ENCODE peak calls at places on chromosomes 2 and 18, in seven cellular contexts. One of them, this sample, is unnamed.

GRCh38 chr2:241692448-241692847 is 5.8 kb upstream of the DTYMK start:
- DNase-seq in K562: no peak
- DNase-seq in HCT116: no peak
- DNase-seq in WTC11: no peak
- DNase-seq in H1: no peak
- DNase-seq in HepG2: no peak
- DNase-seq in A549: no peak
- DNase-seq in this sample: no peak

GRCh38 chr2:223632826-223633225 is 30.7 kb upstream of the SCG2 start:
- DNase-seq in K562: no peak
- DNase-seq in HCT116: no peak
- DNase-seq in WTC11: no peak
- DNase-seq in H1: no peak
- DNase-seq in HepG2: peak
- DNase-seq in A549: no peak
- DNase-seq in this sample: no peak

GRCh38 chr18:79488311-79489047 is 92.7 kb downstream of the NFATC1 start:
- DNase-seq in K562: no peak
- DNase-seq in HCT116: no peak
- DNase-seq in WTC11: no peak
- DNase-seq in H1: no peak
- DNase-seq in HepG2: no peak
- DNase-seq in A549: no peak
- DNase-seq in this sample: no peak

GRCh38 chr2:203935568-203935967 is 995 bp upstream of the ICOS start:
- DNase-seq in K562: no peak
- DNase-seq in HCT116: no peak
- DNase-seq in WTC11: no peak
- DNase-seq in H1: no peak
- DNase-seq in HepG2: no peak
- DNase-seq in A549: no peak
- DNase-seq in this sample: no peak

GRCh38 chr2:189524746-189525145 is 55.8 kb downstream of the SLC40A1 start:
- DNase-seq in K562: no peak
- DNase-seq in HCT116: no peak
- DNase-seq in WTC11: no peak
- DNase-seq in H1: no peak
- DNase-seq in HepG2: no peak
- DNase-seq in A549: no peak
- DNase-seq in this sample: no peak

GRCh38 chr2:241102239-241102803 is at the start of gene MTERF4:
- DNase-seq in K562: peak
- DNase-seq in HCT116: peak
- DNase-seq in WTC11: peak
- DNase-seq in H1: peak
- DNase-seq in HepG2: peak
- DNase-seq in A549: peak
- DNase-seq in this sample: peak

GRCh38 chr18:6878881-6879280 is 149.4 kb downstream of the ARHGAP28 start:
- DNase-seq in K562: no peak
- DNase-seq in HCT116: no peak
- DNase-seq in WTC11: no peak
- DNase-seq in H1: no peak
- DNase-seq in HepG2: no peak
- DNase-seq in A549: no peak
- DNase-seq in this sample: no peak

GRCh38 chr2:187081409-187081808 is 232.4 kb upstream of the ZSWIM2 start:
- DNase-seq in K562: no peak
- DNase-seq in HCT116: no peak
- DNase-seq in WTC11: no peak
- DNase-seq in H1: no peak
- DNase-seq in HepG2: no peak
- DNase-seq in A549: no peak
- DNase-seq in this sample: no peak

GRCh38 chr2:8684885-8685696 is 3.2 kb downstream of the ID2 start:
- DNase-seq in K562: peak
- DNase-seq in HCT116: peak
- DNase-seq in WTC11: peak
- DNase-seq in H1: peak
- DNase-seq in HepG2: peak
- DNase-seq in A549: peak
- DNase-seq in this sample: peak

GRCh38 chr2:127673304-127674069 is 1.8 kb downstream of the LIMS2 start:
- DNase-seq in K562: no peak
- DNase-seq in HCT116: no peak
- DNase-seq in WTC11: no peak
- DNase-seq in H1: peak
- DNase-seq in HepG2: no peak
- DNase-seq in A549: no peak
- DNase-seq in this sample: peak

GRCh38 chr18:13418013-13418710 is 199.6 kb downstream of the LDLRAD4 start:
- DNase-seq in K562: no peak
- DNase-seq in HCT116: no peak
- DNase-seq in WTC11: no peak
- DNase-seq in H1: no peak
- DNase-seq in HepG2: peak
- DNase-seq in A549: no peak
- DNase-seq in this sample: no peak

GRCh38 chr2:24482256-24482971 is 8.6 kb upstream of the NCOA1 start:
- DNase-seq in K562: peak
- DNase-seq in HCT116: no peak
- DNase-seq in WTC11: no peak
- DNase-seq in H1: no peak
- DNase-seq in HepG2: no peak
- DNase-seq in A549: no peak
- DNase-seq in this sample: no peak

GRCh38 chr2:25276569-25277465 is 64.9 kb downstream of the DNMT3A start:
- DNase-seq in K562: peak
- DNase-seq in HCT116: no peak
- DNase-seq in WTC11: peak
- DNase-seq in H1: peak
- DNase-seq in HepG2: no peak
- DNase-seq in A549: peak
- DNase-seq in this sample: no peak

GRCh38 chr2:212831671-212832199 is 293.1 kb upstream of the ERBB4 start:
- DNase-seq in K562: no peak
- DNase-seq in HCT116: no peak
- DNase-seq in WTC11: no peak
- DNase-seq in H1: no peak
- DNase-seq in HepG2: no peak
- DNase-seq in A549: no peak
- DNase-seq in this sample: no peak

GRCh38 chr2:127106457-127106997 is 427 bp downstream of the BIN1 start:
- DNase-seq in K562: no peak
- DNase-seq in HCT116: no peak
- DNase-seq in WTC11: peak
- DNase-seq in H1: peak
- DNase-seq in HepG2: no peak
- DNase-seq in A549: no peak
- DNase-seq in this sample: peak

GRCh38 chr18:394276-394996 is 106.1 kb downstream of the COLEC12 start:
- DNase-seq in K562: no peak
- DNase-seq in HCT116: no peak
- DNase-seq in WTC11: no peak
- DNase-seq in H1: no peak
- DNase-seq in HepG2: no peak
- DNase-seq in A549: no peak
- DNase-seq in this sample: no peak

GRCh38 chr18:395481-396250 is 104.8 kb downstream of the COLEC12 start:
- DNase-seq in K562: no peak
- DNase-seq in HCT116: no peak
- DNase-seq in WTC11: no peak
- DNase-seq in H1: no peak
- DNase-seq in HepG2: no peak
- DNase-seq in A549: no peak
- DNase-seq in this sample: no peak

GRCh38 chr18:394997-395383 is 105.5 kb downstream of the COLEC12 start:
- DNase-seq in K562: no peak
- DNase-seq in HCT116: no peak
- DNase-seq in WTC11: no peak
- DNase-seq in H1: no peak
- DNase-seq in HepG2: no peak
- DNase-seq in A549: no peak
- DNase-seq in this sample: no peak

GRCh38 chr18:396571-396970 is 103.9 kb downstream of the COLEC12 start:
- DNase-seq in K562: no peak
- DNase-seq in HCT116: no peak
- DNase-seq in WTC11: no peak
- DNase-seq in H1: no peak
- DNase-seq in HepG2: no peak
- DNase-seq in A549: no peak
- DNase-seq in this sample: no peak

DNA sequence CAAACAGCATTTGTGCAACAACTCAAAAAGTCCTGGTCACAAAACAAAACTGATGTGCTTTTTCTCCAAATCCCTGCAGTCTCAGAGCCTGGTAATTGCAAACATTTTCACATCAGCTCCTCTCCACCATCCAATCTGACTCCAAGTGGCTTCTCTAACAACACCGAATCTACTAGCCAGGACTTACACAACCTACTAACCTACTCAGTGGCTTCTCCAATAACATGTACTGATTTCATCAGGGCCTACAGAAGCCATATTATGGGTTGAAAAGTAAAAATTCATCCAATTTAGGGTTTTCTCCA is 104.3 kb downstream of the COLEC12 start:
- DNase-seq in K562: no peak
- DNase-seq in HCT116: no peak
- DNase-seq in WTC11: no peak
- DNase-seq in H1: no peak
- DNase-seq in HepG2: no peak
- DNase-seq in A549: no peak
- DNase-seq in this sample: no peak
- TF ChIP-seq MAX in K562: no peak
- TF ChIP-seq MAX in HCT116: no peak
- TF ChIP-seq MAX in WTC11: no peak
- TF ChIP-seq MAX in H1: no peak
- TF ChIP-seq MAX in HepG2: no peak
- TF ChIP-seq MAX in A549: no peak
- TF ChIP-seq MAX in this sample: no peak

GRCh38 chr2:11967946-11968465 is 221.6 kb downstream of the LPIN1 start:
- DNase-seq in K562: peak
- DNase-seq in HCT116: no peak
- DNase-seq in WTC11: no peak
- DNase-seq in H1: no peak
- DNase-seq in HepG2: no peak
- DNase-seq in A549: no peak
- DNase-seq in this sample: no peak
- TF ChIP-seq MAX in K562: peak
- TF ChIP-seq MAX in HCT116: no peak
- TF ChIP-seq MAX in WTC11: no peak
- TF ChIP-seq MAX in H1: no peak
- TF ChIP-seq MAX in HepG2: no peak
- TF ChIP-seq MAX in A549: no peak
- TF ChIP-seq MAX in this sample: no peak

GRCh38 chr2:20488782-20489181 is 41.9 kb downstream of the RHOB start:
- DNase-seq in K562: no peak
- DNase-seq in HCT116: no peak
- DNase-seq in WTC11: no peak
- DNase-seq in H1: no peak
- DNase-seq in HepG2: no peak
- DNase-seq in A549: no peak
- DNase-seq in this sample: no peak

GRCh38 chr2:20488136-20488705 is 41.3 kb downstream of the RHOB start:
- DNase-seq in K562: no peak
- DNase-seq in HCT116: no peak
- DNase-seq in WTC11: no peak
- DNase-seq in H1: no peak
- DNase-seq in HepG2: no peak
- DNase-seq in A549: no peak
- DNase-seq in this sample: no peak

GRCh38 chr2:20491739-20492531 is 45.1 kb downstream of the RHOB start:
- DNase-seq in K562: peak
- DNase-seq in HCT116: peak
- DNase-seq in WTC11: no peak
- DNase-seq in H1: no peak
- DNase-seq in HepG2: peak
- DNase-seq in A549: no peak
- DNase-seq in this sample: peak

GRCh38 chr2:20487392-20488135 is 40.7 kb downstream of the RHOB start:
- DNase-seq in K562: no peak
- DNase-seq in HCT116: no peak
- DNase-seq in WTC11: peak
- DNase-seq in H1: peak
- DNase-seq in HepG2: no peak
- DNase-seq in A549: no peak
- DNase-seq in this sample: no peak

DNA sequence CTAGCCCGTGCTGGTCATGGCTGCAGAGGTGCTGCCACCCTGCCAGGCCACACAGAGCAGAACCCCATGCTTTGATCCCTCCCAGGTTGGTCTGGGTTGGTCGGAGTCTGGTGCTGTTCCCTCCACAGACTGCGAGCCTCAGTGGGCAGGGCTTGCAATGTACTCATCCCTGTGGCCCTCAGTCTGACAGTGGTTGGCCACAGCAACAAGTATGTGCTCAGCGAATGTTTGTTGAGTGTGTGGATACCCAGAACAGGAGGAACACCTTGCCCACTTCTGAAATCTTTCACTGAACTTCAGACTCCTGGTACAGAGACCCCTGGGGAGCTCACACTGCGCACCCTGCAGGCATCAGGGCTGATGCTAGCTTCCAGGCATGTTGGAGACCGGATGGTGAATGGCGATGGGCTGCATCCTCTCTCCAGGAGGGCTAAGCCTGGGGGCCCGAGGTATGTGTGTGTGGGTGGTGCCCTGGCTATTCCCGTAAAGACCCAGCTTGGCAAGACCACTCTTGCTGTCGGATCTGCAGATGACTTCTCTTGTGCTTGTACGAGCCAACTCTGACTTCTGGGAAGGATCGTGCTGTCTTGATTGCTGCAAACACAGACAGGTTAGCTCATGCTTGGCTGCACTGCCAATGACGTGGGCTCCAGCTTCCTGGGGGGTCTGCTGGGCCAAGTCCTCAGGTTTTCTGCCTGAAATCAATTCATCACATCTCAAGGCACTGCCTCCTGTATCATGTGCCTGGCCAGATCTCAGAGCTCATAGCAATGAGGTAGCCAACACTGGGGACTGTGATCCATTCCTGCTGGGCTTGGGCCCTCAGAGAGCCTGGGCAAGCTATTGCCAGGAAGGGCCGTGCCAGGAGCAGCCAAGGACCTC is 43.7 kb downstream of the RHOB start:
- DNase-seq in K562: no peak
- DNase-seq in HCT116: no peak
- DNase-seq in WTC11: no peak
- DNase-seq in H1: no peak
- DNase-seq in HepG2: no peak
- DNase-seq in A549: no peak
- DNase-seq in this sample: no peak
- TF ChIP-seq MAX in K562: no peak
- TF ChIP-seq MAX in HCT116: no peak
- TF ChIP-seq MAX in WTC11: no peak
- TF ChIP-seq MAX in H1: no peak
- TF ChIP-seq MAX in HepG2: no peak
- TF ChIP-seq MAX in A549: no peak
- TF ChIP-seq MAX in this sample: no peak

DNA sequence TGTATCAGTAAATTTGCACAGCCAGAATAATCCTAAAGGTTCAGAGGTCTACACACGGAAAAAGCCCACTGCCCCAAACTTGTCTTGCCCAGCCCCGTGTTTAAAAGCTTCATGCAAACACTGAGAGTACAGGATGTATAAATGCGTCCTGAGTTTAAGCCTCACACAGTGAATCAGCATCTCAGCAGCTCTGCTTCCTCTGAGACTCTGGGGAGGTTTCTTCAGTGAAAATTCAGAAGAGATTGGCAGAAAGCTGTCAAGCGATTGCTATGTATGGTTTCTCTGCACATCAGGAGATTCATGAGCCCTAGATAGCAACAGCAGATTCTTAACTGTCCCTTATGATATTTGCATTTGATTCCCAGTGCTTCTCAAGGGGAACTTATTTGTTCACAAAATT is 27.1 kb downstream of the CRACDL start:
- DNase-seq in K562: no peak
- DNase-seq in HCT116: no peak
- DNase-seq in WTC11: no peak
- DNase-seq in H1: peak
- DNase-seq in HepG2: no peak
- DNase-seq in A549: no peak
- DNase-seq in this sample: peak
- TF ChIP-seq MAX in K562: no peak
- TF ChIP-seq MAX in HCT116: no peak
- TF ChIP-seq MAX in WTC11: no peak
- TF ChIP-seq MAX in H1: no peak
- TF ChIP-seq MAX in HepG2: no peak
- TF ChIP-seq MAX in A549: no peak
- TF ChIP-seq MAX in this sample: no peak

This sample was measured in NB4.